ENCODE peak calls at places on chromosomes 13 and 19, in six cellular contexts. N, V, C, R, O and W are unnamed samples.

GRCh38 chr13:40102854-40103253 is 447.4 kb downstream of the COG6 start:
- DNase-seq in N (no peak), V (peak; percentile 51), C (no peak), R (peak; percentile 32), O (no peak), W (no peak)

GRCh38 chr19:16200776-16201391 is 3.2 kb downstream of the AP1M1 start:
- DNase-seq in N (no peak), V (no peak), C (no peak), R (no peak), O (no peak), W (no peak)

GRCh38 chr13:45496942-45497341 is 32.2 kb downstream of the COG3 start:
- DNase-seq in N (no peak), V (no peak), C (no peak), R (no peak), O (no peak), W (no peak)

GRCh38 chr19:57106646-57107235 is 13.0 kb upstream of the USP29 start:
- DNase-seq in N (no peak), V (no peak), C (no peak), R (no peak), O (peak; percentile 36), W (no peak)

GRCh38 chr13:26951581-26952177 is 191.1 kb upstream of the GPR12 start:
- DNase-seq in N (no peak), V (no peak), C (no peak), R (peak; percentile 72), O (no peak), W (no peak)

GRCh38 chr13:35485451-35485850 is 9.0 kb upstream of the MAB21L1 start:
- DNase-seq in N (no peak), V (no peak), C (no peak), R (no peak), O (no peak), W (no peak)

GRCh38 chr13:99766641-99767045 is 204.9 kb downstream of the ZIC5 start:
- DNase-seq in N (no peak), V (no peak), C (peak; percentile 63), R (peak; percentile 6), O (no peak), W (no peak)

GRCh38 chr19:7460562-7460966 is 28.3 kb downstream of the PEX11G start:
- DNase-seq in N (no peak), V (no peak), C (no peak), R (no peak), O (no peak), W (no peak)

GRCh38 chr13:31050486-31051400 is 111.0 kb downstream of the HSPH1 start:
- DNase-seq in N (no peak), V (no peak), C (no peak), R (no peak), O (peak; percentile 38), W (no peak)

GRCh38 chr13:36282818-36283432 is 14.7 kb downstream of the CCDC169 start:
- DNase-seq in N (no peak), V (peak; percentile 2), C (no peak), R (peak; percentile 17), O (peak; percentile 44), W (no peak)

GRCh38 chr13:48853381-48854102 is 122.2 kb upstream of the FNDC3A start:
- DNase-seq in N (no peak), V (no peak), C (no peak), R (no peak), O (no peak), W (no peak)

GRCh38 chr13:111302045-111302722 is 18.3 kb upstream of the TEX29 start:
- DNase-seq in N (no peak), V (no peak), C (no peak), R (no peak), O (no peak), W (no peak)

GRCh38 chr19:51346742-51347141 is 4.8 kb upstream of the VSIG10L start:
- DNase-seq in N (no peak), V (no peak), C (no peak), R (no peak), O (no peak), W (no peak)

GRCh38 chr13:37014609-37015008 is 14.0 kb downstream of the EXOSC8 start:
- DNase-seq in N (no peak), V (no peak), C (no peak), R (no peak), O (no peak), W (no peak)

GRCh38 chr13:111668451-111668850 is 348.0 kb downstream of the TEX29 start:
- DNase-seq in N (no peak), V (no peak), C (no peak), R (no peak), O (no peak), W (no peak)

GRCh38 chr19:36258028-36258875 is 43.3 kb downstream of the ZNF146 start:
- DNase-seq in N (no peak), V (no peak), C (no peak), R (no peak), O (peak; percentile 14), W (no peak)

GRCh38 chr19:45691516-45692186 is at the start of gene SNRPD2:
- DNase-seq in N (peak; percentile 83), V (peak; percentile 86), C (peak; percentile 97), R (peak; percentile 91), O (peak; percentile 88), W (peak; percentile 78)

GRCh38 chr19:45505996-45506245 is 1.4 kb upstream of the VASP start:
- DNase-seq in N (no peak), V (no peak), C (no peak), R (no peak), O (no peak), W (no peak)

GRCh38 chr19:15529774-15530372 is 21.5 kb downstream of the CYP4F22 start:
- DNase-seq in N (no peak), V (no peak), C (no peak), R (no peak), O (no peak), W (no peak)

GRCh38 chr13:31485651-31486051 is 253.7 kb upstream of the RXFP2 start:
- DNase-seq in N (no peak), V (no peak), C (no peak), R (no peak), O (peak; percentile 23), W (no peak)

GRCh38 chr13:81302125-81302524 is 961.2 kb upstream of the SPRY2 start:
- DNase-seq in N (no peak), V (no peak), C (no peak), R (no peak), O (no peak), W (no peak)

GRCh38 chr19:33347300-33347699 is 26.2 kb upstream of the CEBPG start:
- DNase-seq in N (no peak), V (no peak), C (no peak), R (no peak), O (no peak), W (no peak)

GRCh38 chr19:8311461-8312260 is 3.5 kb upstream of the CD320 start:
- DNase-seq in N (no peak), V (no peak), C (no peak), R (no peak), O (no peak), W (no peak)

GRCh38 chr13:32761472-32761871 is 175.2 kb downstream of the PDS5B start:
- DNase-seq in N (no peak), V (no peak), C (no peak), R (no peak), O (no peak), W (no peak)

GRCh38 chr19:17706750-17707181 is 12.5 kb upstream of the MAP1S start:
- DNase-seq in N (no peak), V (peak; percentile 69), C (peak; percentile 89), R (peak; percentile 46), O (peak; percentile 87), W (no peak)

GRCh38 chr13:64723735-64724134 is 2506.4 kb downstream of the PCDH9 start:
- DNase-seq in N (no peak), V (peak; percentile 80), C (no peak), R (peak; percentile 62), O (peak; percentile 51), W (peak; percentile 81)

GRCh38 chr13:114225610-114226009 is 9.1 kb upstream of the CDC16 start:
- DNase-seq in N (no peak), V (no peak), C (no peak), R (no peak), O (peak; percentile 37), W (no peak)

GRCh38 chr13:114224201-114224600 is 10.5 kb upstream of the CDC16 start:
- DNase-seq in N (no peak), V (no peak), C (no peak), R (no peak), O (no peak), W (no peak)

GRCh38 chr13:114219406-114219805 is 15.3 kb upstream of the CDC16 start:
- DNase-seq in N (no peak), V (no peak), C (no peak), R (no peak), O (no peak), W (no peak)

GRCh38 chr13:114226088-114226487 is 8.6 kb upstream of the CDC16 start:
- DNase-seq in N (no peak), V (no peak), C (no peak), R (no peak), O (peak; percentile 52), W (no peak)

GRCh38 chr13:114222461-114222968 is 12.2 kb upstream of the CDC16 start:
- DNase-seq in N (no peak), V (no peak), C (no peak), R (peak; percentile 12), O (no peak), W (no peak)
- TF ChIP-seq SIN3A in N (no peak), V (no peak), C (no peak), R (no peak), O (no peak), W (no peak)

GRCh38 chr13:41179593-41180250 is 14.6 kb downstream of the KBTBD7 start:
- DNase-seq in N (no peak), V (no peak), C (no peak), R (no peak), O (no peak), W (no peak)
- TF ChIP-seq CTCF in N (no peak), V (no peak), C (no peak), R (no peak), O (no peak), W (no peak)

GRCh38 chr13:97353927-97354326 is 80.0 kb upstream of the RAP2A start:
- DNase-seq in N (no peak), V (no peak), C (no peak), R (no peak), O (no peak), W (no peak)
- TF ChIP-seq SIN3A in N (no peak), V (no peak), C (no peak), R (no peak), O (no peak), W (no peak)

GRCh38 chr19:11460207-11460606 is 20.6 kb downstream of the ELAVL3 start:
- DNase-seq in N (no peak), V (no peak), C (no peak), R (no peak), O (peak; percentile 80), W (no peak)
- TF ChIP-seq CTCF in N (peak; percentile 44), V (peak; percentile 26), C (peak; percentile 55), R (peak; percentile 42), O (peak; percentile 28), W (no peak)

GRCh38 chr13:61339054-61339621 is 76.5 kb downstream of the PCDH20 start:
- DNase-seq in N (no peak), V (no peak), C (no peak), R (no peak), O (no peak), W (no peak)
- TF ChIP-seq SIN3A in N (no peak), V (no peak), C (no peak), R (no peak), O (no peak), W (no peak)